ENCODE peak calls at places on chromosomes 12 and 14, in ten cellular contexts. Z is CD4-positive, CD25-positive, alpha-beta regulatory T cell; K is SK-N-SH; W is RWPE2; N is endothelial cell of umbilical vein; M is suprapubic skin; E is HCT116; C is IMR-90; L is lower lobe of right lung; Y is right cardiac atrium. D is an unnamed sample. For H3K9me3, the result is how much of the 10 kb centered on the place peaks cover.

GRCh38 chr12:3302406-3303041 is 188.5 kb upstream of the PRMT8 start:
- DNase-seq in M (no peak), Z (no peak), K (no peak), C (no peak), N (no peak), W (no peak), E (no peak), L (no peak), Y (no peak), D (no peak)

GRCh38 chr12:116264525-116265070 is 12.9 kb downstream of the MED13L start:
- DNase-seq in K (no peak), Z (no peak), C (no peak), M (no peak), L (no peak), N (no peak), W (no peak), Y (no peak), E (no peak), D (no peak)

GRCh38 chr12:103548622-103549601 is 38.2 kb upstream of the STAB2 start:
- DNase-seq in Y (peak), C (peak), K (peak), Z (peak), W (no peak), L (no peak), E (peak), M (no peak), N (peak), D (peak)

GRCh38 chr12:3168775-3169221 is 91.6 kb downstream of the TSPAN9 start:
- DNase-seq in M (no peak), K (no peak), W (peak), E (peak), Z (no peak), L (no peak), Y (no peak), C (peak), N (no peak), D (no peak)

GRCh38 chr12:31387466-31387865 is 61.5 kb upstream of the SINHCAF start:
- DNase-seq in Y (no peak), E (no peak), Z (no peak), L (no peak), K (no peak), W (no peak), C (no peak), N (no peak), M (peak), D (no peak)

GRCh38 chr14:53391631-53392030 is 238.5 kb upstream of the DDHD1 start:
- DNase-seq in K (no peak), E (peak), L (no peak), C (peak), Y (no peak), M (no peak), W (no peak), Z (no peak), N (peak), D (no peak)

GRCh38 chr12:47247418-47247817 is 167.7 kb upstream of the AMIGO2 start:
- DNase-seq in M (no peak), L (peak), N (no peak), Z (no peak), E (no peak), K (no peak), W (no peak), Y (no peak), C (no peak), D (no peak)

GRCh38 chr12:77115471-77115870 is 50.1 kb upstream of the E2F7 start:
- DNase-seq in L (no peak), Z (no peak), N (no peak), E (no peak), C (no peak), W (no peak), M (no peak), Y (no peak), K (no peak), D (no peak)

GRCh38 chr12:27984275-27984674 is 11.7 kb upstream of the PTHLH start:
- DNase-seq in W (no peak), K (no peak), E (no peak), Y (no peak), L (no peak), N (peak), Z (no peak), C (peak), M (no peak), D (no peak)

GRCh38 chr14:102708494-102708893 is 68.8 kb upstream of the TRAF3 start:
- DNase-seq in Y (no peak), E (no peak), W (no peak), C (no peak), M (no peak), L (no peak), Z (no peak), K (no peak), N (no peak), D (no peak)

GRCh38 chr12:42652048-42652447 is 62.5 kb upstream of the PRICKLE1 start:
- DNase-seq in Y (no peak), K (no peak), C (no peak), Z (no peak), N (no peak), L (no peak), W (no peak), M (no peak), E (no peak), D (no peak)

GRCh38 chr12:80627773-80628172 is 79.7 kb upstream of the MYF6 start:
- DNase-seq in M (no peak), K (no peak), Z (no peak), N (peak), C (peak), E (no peak), Y (no peak), L (no peak), W (no peak), D (no peak)

DNA sequence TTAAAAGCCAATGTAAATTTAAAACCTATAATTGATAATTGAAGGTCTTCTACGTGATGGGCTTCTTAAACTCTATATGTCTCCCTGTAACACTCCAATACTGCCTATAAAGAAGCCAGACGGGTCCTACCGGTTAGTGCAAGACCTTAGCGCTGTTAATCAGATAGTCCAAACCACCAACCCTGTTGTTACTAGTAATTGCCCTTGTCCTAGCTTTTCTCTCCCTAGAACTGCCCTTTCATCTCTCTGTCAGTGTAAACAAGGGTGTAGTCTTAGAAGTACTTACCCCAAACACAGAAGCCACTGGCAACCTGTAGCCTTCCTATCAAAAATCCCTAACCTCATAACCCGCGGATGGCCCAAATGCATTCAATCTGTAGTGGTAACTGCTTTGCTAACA is 243.0 kb upstream of the DIO3 start:
- DNase-seq in N (no peak), Y (no peak), L (no peak), M (no peak), C (no peak), Z (no peak), W (no peak), E (no peak), K (no peak), D (no peak)
- H3K9me3 ChIP-seq in N (under half), Y (under half), L (under half), M (under half), C (under half), Z (under half), W (under half), E (under half), K (under half), D (under half)

GRCh38 chr14:40074169-40074568 is 641.9 kb upstream of the FBXO33 start:
- DNase-seq in Y (no peak), C (no peak), M (no peak), K (no peak), N (no peak), W (no peak), Z (no peak), E (no peak), L (no peak), D (no peak)

GRCh38 chr14:40072175-40072574 is 639.9 kb upstream of the FBXO33 start:
- DNase-seq in N (no peak), L (no peak), E (no peak), Y (no peak), C (no peak), Z (no peak), M (no peak), K (no peak), W (no peak), D (no peak)
- H3K9me3 ChIP-seq in N (under half), L (under half), E (under half), Y (under half), C (under half), Z (under half), M (under half), K (under half), W (under half), D (under half)

DNA sequence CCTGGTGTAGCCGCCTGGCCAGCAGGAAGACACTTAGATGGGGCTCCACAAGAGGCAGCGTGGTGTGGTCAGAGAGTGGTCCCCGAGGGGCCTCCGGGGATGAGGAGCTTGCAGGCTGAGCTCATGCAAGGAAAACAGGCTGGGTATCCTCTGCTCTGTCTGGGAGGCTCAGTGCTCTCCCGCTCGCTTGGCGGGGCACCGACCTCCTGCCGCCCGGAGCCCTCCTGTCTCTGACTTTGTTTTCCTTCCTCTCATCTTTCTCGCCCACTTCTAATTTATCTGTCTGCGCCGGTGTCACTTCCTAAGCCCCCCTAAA is 31.3 kb upstream of the DLK1 start:
- DNase-seq in C (no peak), Z (no peak), Y (no peak), M (no peak), K (no peak), N (no peak), W (no peak), L (no peak), E (no peak), D (no peak)
- H3K9me3 ChIP-seq in C (under half), Z (under half), Y (under half), M (under half), K (under half), N (under half), W (under half), L (under half), E (under half), D (under half)

DNA sequence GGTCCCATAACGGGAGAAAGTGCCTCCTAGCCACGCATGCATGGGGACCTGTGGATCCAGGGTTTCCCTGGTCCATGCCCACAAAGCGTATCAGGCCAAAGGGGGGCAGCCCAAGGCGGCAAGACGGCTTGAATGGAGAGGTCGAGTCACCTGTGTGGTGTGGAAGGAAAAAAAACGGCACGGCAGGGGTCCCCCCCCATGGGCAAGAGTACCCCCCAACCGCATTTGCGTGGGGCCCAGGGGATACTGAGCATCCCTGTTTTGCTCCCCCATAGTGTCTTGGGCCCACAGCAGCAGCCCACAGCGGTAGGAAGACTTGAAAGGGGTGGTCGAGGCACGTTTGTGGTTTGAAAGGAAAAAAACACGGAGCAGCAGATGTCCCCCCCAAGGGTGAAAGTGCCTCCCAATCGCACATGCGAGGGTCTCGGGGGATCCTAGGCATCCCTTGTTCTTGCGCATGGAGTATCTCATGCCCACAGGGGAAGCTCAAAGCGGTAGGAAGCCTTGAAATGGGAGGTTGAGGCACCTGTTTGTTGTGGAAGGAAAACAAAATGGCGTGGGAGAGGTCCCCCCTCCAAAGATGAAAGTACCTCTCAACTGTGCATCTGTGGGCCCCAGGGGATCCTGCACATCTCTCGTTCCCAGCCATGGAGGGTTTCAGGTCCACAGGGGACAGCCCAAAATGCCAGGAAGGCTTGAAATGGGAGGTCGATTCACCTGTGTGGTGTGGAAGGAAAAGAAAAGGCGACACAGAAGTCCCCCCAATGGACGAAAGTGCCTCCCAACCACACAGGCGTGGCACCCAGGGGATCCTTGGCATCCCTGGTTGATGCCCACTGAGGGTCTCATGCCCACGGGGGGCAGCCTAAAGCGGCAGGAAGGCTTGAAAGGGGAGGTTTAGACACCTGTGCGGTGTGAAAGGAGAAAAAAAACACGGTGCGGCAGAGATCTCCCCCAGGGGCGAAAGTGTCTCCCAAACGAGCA is 577.5 kb downstream of the ALG10 start:
- DNase-seq in C (no peak), Y (no peak), N (no peak), W (peak), K (peak), E (no peak), M (peak), Z (no peak), L (no peak), D (no peak)
- H3K9me3 ChIP-seq in C (half or more), Y (under half), N (under half), W (under half), K (under half), E (under half), M (half or more), Z (half or more), L (under half), D (under half)

DNA sequence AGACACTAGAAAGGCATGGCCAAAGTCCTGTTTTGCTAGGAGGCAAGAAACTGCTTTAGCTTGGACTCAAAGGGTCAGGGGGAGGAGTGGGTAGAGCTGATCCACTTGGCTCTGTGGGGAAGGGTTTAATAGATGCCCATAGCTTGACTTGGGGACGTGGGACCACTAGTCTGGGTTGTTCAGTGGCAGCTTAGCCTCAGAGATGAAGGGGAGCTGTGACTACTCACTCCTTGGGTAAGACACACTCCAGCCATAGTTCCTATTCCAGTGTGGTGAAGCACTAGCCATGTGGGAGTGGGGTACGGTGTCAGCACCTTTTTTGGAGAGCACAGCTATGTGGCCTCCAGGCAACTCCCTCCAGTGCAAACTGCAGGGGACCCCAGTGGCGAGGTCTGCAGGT is 257.3 kb downstream of the TMEM121 start:
- DNase-seq in Z (no peak), E (no peak), C (no peak), W (no peak), Y (no peak), L (no peak), K (no peak), M (no peak), N (no peak), D (no peak)
- H3K9me3 ChIP-seq in Z (under half), E (under half), C (under half), W (under half), Y (under half), L (under half), K (under half), M (under half), N (under half), D (under half)

DNA sequence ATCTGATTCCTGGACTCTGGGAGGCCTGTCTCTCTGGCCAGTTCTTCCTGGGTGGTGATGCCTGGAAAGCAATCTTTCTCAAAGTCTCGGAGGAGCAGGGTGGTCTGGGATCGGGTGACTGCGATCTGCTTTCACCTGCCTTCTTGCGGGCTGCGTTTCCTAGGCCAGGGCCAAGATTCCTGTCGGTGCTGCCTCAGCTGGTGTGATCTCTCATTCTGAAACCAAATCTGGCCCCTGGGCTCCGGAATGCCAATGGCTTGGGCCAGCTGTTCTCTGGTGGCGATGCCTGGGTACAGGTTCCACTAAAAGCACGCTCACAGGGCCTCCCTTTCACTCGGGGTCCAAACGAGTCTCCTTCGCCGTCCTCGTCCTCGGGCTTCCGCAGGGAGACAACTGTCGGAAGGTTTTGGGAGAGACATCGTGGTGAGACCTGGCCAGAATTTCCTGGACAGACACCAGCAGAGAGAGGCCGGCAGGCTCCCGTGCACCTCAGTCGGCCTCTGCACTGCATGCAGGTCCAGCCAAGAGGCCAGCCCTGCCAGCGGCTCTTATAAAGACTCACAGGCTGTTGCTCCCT is 187.1 kb downstream of the ALG10 start:
- DNase-seq in L (no peak), Z (no peak), Y (no peak), K (peak), C (no peak), E (no peak), W (no peak), N (no peak), M (peak), D (no peak)
- H3K9me3 ChIP-seq in L (under half), Z (under half), Y (under half), K (under half), C (half or more), E (under half), W (under half), N (under half), M (under half), D (under half)

GRCh38 chr14:36524874-36525745 is 5.1 kb upstream of the NKX2-1 start:
- DNase-seq in N (no peak), E (peak), W (no peak), K (peak), C (no peak), Y (peak), L (peak), Z (no peak), M (no peak), D (no peak)

GRCh38 chr14:36524220-36524837 is 4.3 kb upstream of the NKX2-1 start:
- DNase-seq in C (no peak), M (no peak), W (no peak), N (no peak), K (no peak), Y (no peak), L (no peak), Z (no peak), E (no peak), D (no peak)

GRCh38 chr14:36522347-36522971 is 2.4 kb upstream of the NKX2-1 start:
- DNase-seq in K (no peak), Y (no peak), L (no peak), E (no peak), W (no peak), Z (no peak), C (no peak), M (no peak), N (no peak), D (no peak)

GRCh38 chr14:36521598-36522345 is 1.7 kb upstream of the NKX2-1 start:
- DNase-seq in Y (no peak), Z (no peak), W (no peak), N (no peak), L (peak), C (no peak), K (no peak), M (no peak), E (no peak), D (no peak)

GRCh38 chr14:36522972-36523685 is 3.1 kb upstream of the NKX2-1 start:
- DNase-seq in Z (no peak), C (no peak), N (no peak), L (no peak), K (no peak), Y (no peak), W (no peak), M (no peak), E (no peak), D (no peak)
- H3K9me3 ChIP-seq in Z (under half), C (under half), N (under half), L (under half), K (under half), Y (under half), W (under half), M (under half), E (under half), D (under half)

GRCh38 chr14:106665814-106666213 is 1139.4 kb downstream of the TMEM121 start:
- DNase-seq in N (no peak), Z (no peak), K (no peak), C (no peak), M (no peak), E (no peak), L (no peak), Y (no peak), W (no peak), D (no peak)

GRCh38 chr14:106666341-106666740 is 1140.0 kb downstream of the TMEM121 start:
- DNase-seq in N (no peak), Y (no peak), L (no peak), Z (no peak), C (no peak), K (no peak), E (no peak), W (no peak), M (no peak), D (no peak)

GRCh38 chr14:106657460-106657859 is 1131.1 kb downstream of the TMEM121 start:
- DNase-seq in E (no peak), C (no peak), M (no peak), K (peak), L (no peak), Z (no peak), W (no peak), N (no peak), Y (peak), D (peak)

GRCh38 chr14:106662947-106663346 is 1136.6 kb downstream of the TMEM121 start:
- DNase-seq in Y (no peak), W (no peak), N (no peak), Z (no peak), K (no peak), C (no peak), L (no peak), M (no peak), E (no peak), D (no peak)
- H3K9me3 ChIP-seq in Y (under half), W (under half), N (under half), Z (under half), K (under half), C (under half), L (under half), M (under half), E (under half), D (under half)

D was measured in CD8-positive, alpha-beta T cell.